ENCODE peak calls at places on chromosomes 13 and 19, in seven cellular contexts. V is anterior cingulate cortex; P is dermis blood vessel endothelial cell; O is activated CD8-positive, alpha-beta memory T cell treated with anti-CD3 and anti-CD28 coated beads, Interleukin-2, amount 50 U/mL, for 48 hours; L is nephron progenitor cell; M is NCI-H748 treated with DMSO at 0.1 percent for 48 hours; C is SHP77. B is an unnamed sample.

GRCh38 chr13:43472344-43472743 is 314.4 kb downstream of the ENOX1 start:
- DNase-seq in P (no peak), C (no peak), V (no peak), O (no peak), L (no peak), M (no peak), B (no peak)

GRCh38 chr19:44512326-44513298 is 12.3 kb upstream of the ZNF180 start:
- DNase-seq in V (no peak), P (peak; percentile 77), O (peak; percentile 83), L (peak; percentile 66), C (peak; percentile 33), M (peak; percentile 21), B (no peak)

GRCh38 chr13:99151516-99151915 is 49.1 kb upstream of the UBAC2 start:
- DNase-seq in V (no peak), C (no peak), P (no peak), O (no peak), L (no peak), M (no peak), B (no peak)

GRCh38 chr19:39710333-39710890 is 6.1 kb downstream of the LGALS14 start:
- DNase-seq in O (no peak), P (no peak), M (no peak), V (no peak), L (no peak), C (no peak), B (no peak)

GRCh38 chr19:12224676-12225075 is 61.8 kb downstream of the ZNF136 start:
- DNase-seq in M (no peak), V (no peak), L (no peak), P (no peak), C (no peak), O (no peak), B (no peak)

GRCh38 chr13:106919638-106920037 is 351.7 kb upstream of the ARGLU1 start:
- DNase-seq in L (peak; percentile 46), V (no peak), C (no peak), P (peak; percentile 99), M (no peak), O (no peak), B (no peak)

GRCh38 chr19:5434970-5435641 is 20.1 kb upstream of the ZNRF4 start:
- DNase-seq in C (no peak), M (no peak), P (peak; percentile 19), L (no peak), V (no peak), O (peak; percentile 67), B (no peak)

GRCh38 chr19:10270180-10270615 is 722 bp upstream of the ICAM1 start:
- DNase-seq in C (peak; percentile 9), P (peak; percentile 55), M (no peak), L (peak; percentile 20), O (peak; percentile 92), V (no peak), B (no peak)

GRCh38 chr13:110985570-110985969 is 70.7 kb upstream of the ANKRD10 start:
- DNase-seq in C (no peak), V (no peak), M (no peak), L (no peak), O (no peak), P (no peak), B (no peak)

GRCh38 chr13:95067303-95067702 is 233.9 kb downstream of the ABCC4 start:
- DNase-seq in O (no peak), P (peak; percentile 32), V (no peak), C (no peak), M (no peak), L (no peak), B (no peak)

GRCh38 chr19:41409288-41409687 is 11.7 kb downstream of the BCKDHA start:
- DNase-seq in M (no peak), P (peak; percentile 60), V (no peak), O (no peak), C (peak; percentile 87), L (no peak), B (peak; percentile 82)

GRCh38 chr13:87669379-87669978 is 1.7 kb upstream of the SLITRK5 start:
- DNase-seq in M (peak; percentile 80), C (peak; percentile 73), P (peak; percentile 5), O (no peak), V (no peak), L (no peak), B (peak; percentile 70)

GRCh38 chr13:24217601-24218281 is 57.2 kb downstream of the SPATA13 start:
- DNase-seq in V (no peak), O (no peak), C (no peak), P (no peak), L (no peak), M (peak; percentile 36), B (peak; percentile 27)

B was measured in NCI-H510A treated with DMSO at 0.1 percent for 48 hours.